ENCODE peak calls at places on chromosomes 5 and 9, in six cellular contexts. One of them, this sample, is unnamed.

GRCh38 chr9:118336167-118336951 is 632.2 kb downstream of the TLR4 start:
- DNase-seq in A549: peak
- DNase-seq in endothelial cell of umbilical vein: no peak
- DNase-seq in breast epithelium: no peak
- DNase-seq in NB4: no peak
- DNase-seq in right lobe of liver: no peak
- DNase-seq in this sample: no peak

GRCh38 chr9:123102380-123103113 is 69.1 kb downstream of the GPR21 start:
- DNase-seq in A549: no peak
- DNase-seq in endothelial cell of umbilical vein: peak
- DNase-seq in breast epithelium: no peak
- DNase-seq in NB4: no peak
- DNase-seq in right lobe of liver: no peak
- DNase-seq in this sample: no peak

GRCh38 chr5:6328173-6328572 is 50.2 kb downstream of the MED10 start:
- DNase-seq in A549: peak
- DNase-seq in endothelial cell of umbilical vein: peak
- DNase-seq in breast epithelium: no peak
- DNase-seq in NB4: peak
- DNase-seq in right lobe of liver: no peak
- DNase-seq in this sample: no peak

GRCh38 chr9:117266855-117267497 is 147.9 kb downstream of the ASTN2 start:
- DNase-seq in A549: no peak
- DNase-seq in endothelial cell of umbilical vein: no peak
- DNase-seq in breast epithelium: no peak
- DNase-seq in NB4: no peak
- DNase-seq in right lobe of liver: no peak
- DNase-seq in this sample: no peak

GRCh38 chr5:143717400-143717799 is 94.6 kb upstream of the HMHB1 start:
- DNase-seq in A549: no peak
- DNase-seq in endothelial cell of umbilical vein: peak
- DNase-seq in breast epithelium: no peak
- DNase-seq in NB4: no peak
- DNase-seq in right lobe of liver: no peak
- DNase-seq in this sample: no peak

GRCh38 chr5:1386274-1386717 is 41.4 kb upstream of the CLPTM1L start:
- DNase-seq in A549: peak
- DNase-seq in endothelial cell of umbilical vein: peak
- DNase-seq in breast epithelium: peak
- DNase-seq in NB4: peak
- DNase-seq in right lobe of liver: peak
- DNase-seq in this sample: no peak

GRCh38 chr5:88502179-88503064 is 233.8 kb upstream of the TMEM161B start:
- DNase-seq in A549: no peak
- DNase-seq in endothelial cell of umbilical vein: peak
- DNase-seq in breast epithelium: no peak
- DNase-seq in NB4: peak
- DNase-seq in right lobe of liver: no peak
- DNase-seq in this sample: no peak

GRCh38 chr9:129284607-129285291 is 106.7 kb upstream of the IER5L start:
- DNase-seq in A549: no peak
- DNase-seq in endothelial cell of umbilical vein: no peak
- DNase-seq in breast epithelium: peak
- DNase-seq in NB4: no peak
- DNase-seq in right lobe of liver: no peak
- DNase-seq in this sample: peak

GRCh38 chr5:148776780-148777179 is 49.6 kb upstream of the ADRB2 start:
- DNase-seq in A549: peak
- DNase-seq in endothelial cell of umbilical vein: peak
- DNase-seq in breast epithelium: peak
- DNase-seq in NB4: peak
- DNase-seq in right lobe of liver: no peak
- DNase-seq in this sample: no peak

GRCh38 chr5:141757402-141757801 is 75.4 kb upstream of the ARAP3 start:
- DNase-seq in A549: peak
- DNase-seq in endothelial cell of umbilical vein: peak
- DNase-seq in breast epithelium: no peak
- DNase-seq in NB4: no peak
- DNase-seq in right lobe of liver: no peak
- DNase-seq in this sample: no peak

GRCh38 chr9:93826209-93826608 is 128.9 kb downstream of the BARX1 start:
- DNase-seq in A549: peak
- DNase-seq in endothelial cell of umbilical vein: no peak
- DNase-seq in breast epithelium: no peak
- DNase-seq in NB4: no peak
- DNase-seq in right lobe of liver: no peak
- DNase-seq in this sample: no peak

GRCh38 chr5:26945881-26946280 is 92.5 kb downstream of the CDH9 start:
- DNase-seq in A549: no peak
- DNase-seq in endothelial cell of umbilical vein: no peak
- DNase-seq in breast epithelium: no peak
- DNase-seq in NB4: no peak
- DNase-seq in right lobe of liver: no peak
- DNase-seq in this sample: no peak

GRCh38 chr5:96220610-96221390 is 212.2 kb downstream of the PCSK1 start:
- DNase-seq in A549: no peak
- DNase-seq in endothelial cell of umbilical vein: no peak
- DNase-seq in breast epithelium: no peak
- DNase-seq in NB4: no peak
- DNase-seq in right lobe of liver: no peak
- DNase-seq in this sample: no peak

GRCh38 chr5:61319388-61320146 is 12.5 kb upstream of the ZSWIM6 start:
- DNase-seq in A549: no peak
- DNase-seq in endothelial cell of umbilical vein: peak
- DNase-seq in breast epithelium: no peak
- DNase-seq in NB4: peak
- DNase-seq in right lobe of liver: no peak
- DNase-seq in this sample: no peak

GRCh38 chr5:72871358-72872024 is 55.0 kb downstream of the TNPO1 start:
- DNase-seq in A549: no peak
- DNase-seq in endothelial cell of umbilical vein: peak
- DNase-seq in breast epithelium: no peak
- DNase-seq in NB4: no peak
- DNase-seq in right lobe of liver: no peak
- DNase-seq in this sample: no peak

GRCh38 chr5:159680095-159680494 is 236.2 kb upstream of the ADRA1B start:
- DNase-seq in A549: peak
- DNase-seq in endothelial cell of umbilical vein: no peak
- DNase-seq in breast epithelium: no peak
- DNase-seq in NB4: peak
- DNase-seq in right lobe of liver: no peak
- DNase-seq in this sample: no peak

DNA sequence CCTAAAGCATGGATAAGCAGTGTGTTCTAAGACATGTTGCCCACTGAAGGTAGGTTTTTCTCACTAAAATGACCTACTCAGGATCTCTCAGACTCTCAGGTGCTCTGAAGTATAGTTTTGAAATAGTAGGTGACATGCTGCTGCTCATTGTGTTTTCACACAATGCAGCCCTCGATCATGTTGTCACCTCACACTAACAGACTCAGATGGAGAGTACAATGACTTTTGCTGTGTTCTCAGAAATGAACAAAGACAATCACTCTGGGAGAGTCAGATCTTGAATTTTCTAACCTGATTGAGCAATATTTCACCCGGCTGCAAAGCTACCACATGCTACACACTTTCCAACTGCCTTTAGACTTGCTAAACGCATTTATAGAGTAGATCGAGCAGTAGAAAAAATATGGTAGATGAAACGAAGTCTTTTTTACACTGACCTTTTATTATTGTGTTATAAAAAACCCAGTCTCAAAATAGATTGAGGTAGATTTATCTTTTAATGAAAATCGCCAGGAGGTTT is 113.4 kb downstream of the ST8SIA4 start:
- DNase-seq in A549: no peak
- DNase-seq in endothelial cell of umbilical vein: no peak
- DNase-seq in breast epithelium: no peak
- DNase-seq in NB4: peak
- DNase-seq in right lobe of liver: no peak
- DNase-seq in this sample: no peak
- H3K4me3 ChIP-seq in A549: no peak
- H3K4me3 ChIP-seq in endothelial cell of umbilical vein: no peak
- H3K4me3 ChIP-seq in breast epithelium: no peak
- H3K4me3 ChIP-seq in NB4: peak
- H3K4me3 ChIP-seq in right lobe of liver: no peak
- H3K4me3 ChIP-seq in this sample: no peak

GRCh38 chr5:170327168-170327567 is 29.6 kb upstream of the LCP2 start:
- DNase-seq in A549: no peak
- DNase-seq in endothelial cell of umbilical vein: no peak
- DNase-seq in breast epithelium: no peak
- DNase-seq in NB4: peak
- DNase-seq in right lobe of liver: no peak
- DNase-seq in this sample: no peak
- TF ChIP-seq POLR2A in A549: no peak
- TF ChIP-seq POLR2A in endothelial cell of umbilical vein: no peak
- TF ChIP-seq POLR2A in breast epithelium: no peak
- TF ChIP-seq POLR2A in NB4: no peak
- TF ChIP-seq POLR2A in right lobe of liver: no peak
- TF ChIP-seq POLR2A in this sample: no peak

GRCh38 chr5:150625831-150626746 is 14.4 kb upstream of the SYNPO start:
- DNase-seq in A549: no peak
- DNase-seq in endothelial cell of umbilical vein: no peak
- DNase-seq in breast epithelium: no peak
- DNase-seq in NB4: peak
- DNase-seq in right lobe of liver: no peak
- DNase-seq in this sample: no peak
- H3K4me3 ChIP-seq in A549: peak
- H3K4me3 ChIP-seq in endothelial cell of umbilical vein: no peak
- H3K4me3 ChIP-seq in breast epithelium: peak
- H3K4me3 ChIP-seq in NB4: no peak
- H3K4me3 ChIP-seq in right lobe of liver: peak
- H3K4me3 ChIP-seq in this sample: peak

GRCh38 chr5:150781706-150782614 is 3.4 kb downstream of the SMIM3 start:
- DNase-seq in A549: no peak
- DNase-seq in endothelial cell of umbilical vein: no peak
- DNase-seq in breast epithelium: peak
- DNase-seq in NB4: peak
- DNase-seq in right lobe of liver: no peak
- DNase-seq in this sample: peak
- TF ChIP-seq POLR2A in A549: no peak
- TF ChIP-seq POLR2A in endothelial cell of umbilical vein: no peak
- TF ChIP-seq POLR2A in breast epithelium: no peak
- TF ChIP-seq POLR2A in NB4: no peak
- TF ChIP-seq POLR2A in right lobe of liver: peak
- TF ChIP-seq POLR2A in this sample: no peak

GRCh38 chr5:103487822-103488493 is 74.6 kb downstream of the NUDT12 start:
- DNase-seq in A549: no peak
- DNase-seq in endothelial cell of umbilical vein: no peak
- DNase-seq in breast epithelium: no peak
- DNase-seq in NB4: no peak
- DNase-seq in right lobe of liver: no peak
- DNase-seq in this sample: no peak
- H3K4me3 ChIP-seq in A549: no peak
- H3K4me3 ChIP-seq in endothelial cell of umbilical vein: no peak
- H3K4me3 ChIP-seq in breast epithelium: no peak
- H3K4me3 ChIP-seq in NB4: no peak
- H3K4me3 ChIP-seq in right lobe of liver: no peak
- H3K4me3 ChIP-seq in this sample: no peak

GRCh38 chr5:40909233-40909632 is at the start of gene C7:
- DNase-seq in A549: no peak
- DNase-seq in endothelial cell of umbilical vein: peak
- DNase-seq in breast epithelium: no peak
- DNase-seq in NB4: no peak
- DNase-seq in right lobe of liver: no peak
- DNase-seq in this sample: no peak
- TF ChIP-seq POLR2A in A549: no peak
- TF ChIP-seq POLR2A in endothelial cell of umbilical vein: no peak
- TF ChIP-seq POLR2A in breast epithelium: no peak
- TF ChIP-seq POLR2A in NB4: no peak
- TF ChIP-seq POLR2A in right lobe of liver: peak
- TF ChIP-seq POLR2A in this sample: no peak

DNA sequence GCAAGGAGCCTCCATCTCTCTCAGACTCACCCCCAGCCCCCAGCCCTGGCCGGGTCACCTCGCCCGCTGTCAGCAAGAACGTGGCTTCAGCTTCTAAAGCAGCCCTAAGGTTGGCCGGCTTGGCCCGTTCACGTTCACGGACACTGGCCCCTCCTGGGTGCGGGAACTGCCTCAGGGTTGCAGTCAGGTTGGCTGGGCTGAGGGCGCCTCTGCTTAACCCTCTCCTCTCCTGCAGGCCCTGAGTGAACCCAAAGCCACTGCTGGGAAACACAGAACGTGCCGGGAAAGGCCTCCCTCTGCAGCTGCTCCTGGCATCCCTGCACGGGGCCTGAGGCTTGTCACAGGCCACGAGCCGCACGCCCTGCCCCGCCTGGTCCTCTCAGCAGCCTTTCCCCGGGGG is 40.1 kb upstream of the UBAC1 start:
- DNase-seq in A549: peak
- DNase-seq in endothelial cell of umbilical vein: no peak
- DNase-seq in breast epithelium: no peak
- DNase-seq in NB4: no peak
- DNase-seq in right lobe of liver: no peak
- DNase-seq in this sample: no peak
- H3K4me3 ChIP-seq in A549: no peak
- H3K4me3 ChIP-seq in endothelial cell of umbilical vein: no peak
- H3K4me3 ChIP-seq in breast epithelium: no peak
- H3K4me3 ChIP-seq in NB4: no peak
- H3K4me3 ChIP-seq in right lobe of liver: no peak
- H3K4me3 ChIP-seq in this sample: no peak

DNA sequence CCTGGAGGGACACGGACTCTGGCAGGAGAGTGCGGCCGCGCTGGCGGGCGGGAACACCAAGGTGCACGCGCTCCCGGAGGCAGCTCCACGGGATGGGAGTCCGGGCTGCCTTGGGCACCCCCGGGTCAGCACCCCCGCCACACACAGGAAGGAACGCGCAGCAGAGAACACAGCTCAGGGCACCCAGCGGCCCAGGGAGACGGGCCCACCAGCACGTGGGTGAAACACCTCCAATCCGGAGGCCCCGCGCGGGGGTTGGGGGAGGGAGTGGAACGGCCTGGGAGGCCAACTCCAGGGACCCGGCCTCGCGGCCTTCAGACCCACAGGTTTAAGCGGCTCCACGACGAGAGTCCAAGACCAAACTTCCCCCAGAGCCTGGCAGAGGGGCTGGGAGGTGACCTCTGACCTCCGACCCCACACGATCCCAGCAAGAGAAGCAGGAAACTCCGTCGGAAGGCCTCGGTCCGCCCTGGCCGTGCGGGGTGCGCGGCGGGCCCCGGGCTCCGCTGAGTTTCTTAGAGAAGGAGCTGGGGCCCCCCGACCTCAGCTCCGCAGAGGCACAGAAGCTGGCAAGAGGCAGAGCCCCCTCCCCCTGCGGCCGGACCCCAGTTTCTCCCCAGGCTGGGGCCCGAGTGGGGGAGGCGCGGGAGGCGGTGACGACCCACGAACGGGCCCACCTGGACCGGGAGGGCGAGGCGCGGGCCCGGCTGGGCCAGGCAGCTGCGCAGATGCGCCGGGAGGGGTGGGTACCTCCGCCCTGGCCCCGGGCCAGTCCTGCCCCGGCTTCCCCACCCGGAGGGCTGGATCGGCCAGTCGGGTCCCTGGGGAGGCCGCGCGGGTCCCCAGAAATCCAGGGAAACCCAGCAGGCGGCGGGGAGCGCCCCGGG is 851 bp downstream of the NACC2 start:
- DNase-seq in A549: peak
- DNase-seq in endothelial cell of umbilical vein: peak
- DNase-seq in breast epithelium: peak
- DNase-seq in NB4: peak
- DNase-seq in right lobe of liver: peak
- DNase-seq in this sample: peak
- TF ChIP-seq POLR2A in A549: no peak
- TF ChIP-seq POLR2A in endothelial cell of umbilical vein: peak
- TF ChIP-seq POLR2A in breast epithelium: no peak
- TF ChIP-seq POLR2A in NB4: peak
- TF ChIP-seq POLR2A in right lobe of liver: peak
- TF ChIP-seq POLR2A in this sample: peak

This sample was measured in sigmoid colon.